ENCODE peak calls at places on chromosomes 12 and 14, in seven cellular contexts. W is mesenchymal stem cell; G is PC-3; J is effector memory CD8-positive, alpha-beta T cell; X is endothelial cell; C is tibial artery; N is HTR-8/SVneo. K is an unnamed sample.
A peak's percentile ranks its signal among the peaks of the same experiment; 100 is the strongest.

GRCh38 chr14:97564334-97564733 is 767.2 kb downstream of the VRK1 start:
- DNase-seq in W (no peak), G (no peak), J (no peak), X (no peak), C (no peak), N (no peak), K (no peak)

GRCh38 chr12:91179315-91179714 is 3.3 kb downstream of the DCN start:
- DNase-seq in W (no peak), G (peak; percentile 9), J (no peak), X (no peak), C (no peak), N (no peak), K (peak; percentile 67)

GRCh38 chr12:49987620-49988303 is 15.0 kb downstream of the AQP6 start:
- DNase-seq in W (no peak), G (no peak), J (no peak), X (no peak), C (peak; percentile 24), N (no peak), K (peak; percentile 62)

GRCh38 chr12:56590237-56590830 is 39.8 kb downstream of the BAZ2A start:
- DNase-seq in W (peak; percentile 26), G (peak; percentile 59), J (no peak), X (no peak), C (no peak), N (no peak), K (peak; percentile 31)

GRCh38 chr14:79967453-79967852 is 243.9 kb downstream of the DIO2 start:
- DNase-seq in W (peak; percentile 14), G (no peak), J (no peak), X (no peak), C (no peak), N (no peak), K (no peak)

GRCh38 chr14:51479584-51480305 is 172.0 kb upstream of the FRMD6 start:
- DNase-seq in W (peak; percentile 37), G (peak; percentile 16), J (no peak), X (no peak), C (no peak), N (no peak), K (peak; percentile 42)

GRCh38 chr14:104230946-104231345 is 92.6 kb downstream of the KIF26A start:
- DNase-seq in W (no peak), G (no peak), J (no peak), X (no peak), C (no peak), N (no peak), K (no peak)

GRCh38 chr14:54211562-54212308 is 185.1 kb upstream of the CDKN3 start:
- DNase-seq in W (peak; percentile 81), G (peak; percentile 99), J (no peak), X (no peak), C (no peak), N (peak; percentile 66), K (peak; percentile 80)

GRCh38 chr12:112013601-112014402 is 576 bp downstream of the ERP29 start:
- DNase-seq in W (peak; percentile 85), G (peak; percentile 84), J (peak; percentile 60), X (peak; percentile 56), C (peak; percentile 72), N (peak; percentile 40), K (peak; percentile 75)

GRCh38 chr14:75141967-75142366 is 15.1 kb upstream of the NEK9 start:
- DNase-seq in W (peak; percentile 65), G (peak; percentile 22), J (peak; percentile 25), X (peak; percentile 18), C (no peak), N (peak; percentile 74), K (peak; percentile 53)